ENCODE peak calls at places on chromosomes 12 and 14, in seven cellular contexts. H, D, L, N, X, B and U are unnamed samples.

GRCh38 chr12:69388371-69388770 is 28.8 kb downstream of the YEATS4 start:
- DNase-seq in H (peak), D (peak), L (no peak), N (peak), X (no peak), B (peak), U (no peak)

GRCh38 chr14:81033841-81034240 is 78.4 kb downstream of the TSHR start:
- DNase-seq in H (no peak), D (no peak), L (no peak), N (no peak), X (no peak), B (no peak), U (no peak)

GRCh38 chr14:92754956-92755355 is 6.5 kb upstream of the LGMN start:
- DNase-seq in H (no peak), D (no peak), L (no peak), N (peak), X (no peak), B (no peak), U (no peak)

GRCh38 chr14:101358320-101358569 is 203.1 kb upstream of the DIO3 start:
- DNase-seq in H (no peak), D (no peak), L (no peak), N (no peak), X (no peak), B (no peak), U (no peak)

GRCh38 chr14:105272623-105273022 is 24.3 kb downstream of the BTBD6 start:
- DNase-seq in H (no peak), D (no peak), L (no peak), N (no peak), X (no peak), B (no peak), U (no peak)

GRCh38 chr12:87120440-87120839 is 864.2 kb upstream of the MGAT4C start:
- DNase-seq in H (peak), D (peak), L (no peak), N (peak), X (no peak), B (no peak), U (no peak)

GRCh38 chr14:72142328-72142727 is 210.1 kb downstream of the RGS6 start:
- DNase-seq in H (no peak), D (no peak), L (no peak), N (no peak), X (no peak), B (no peak), U (no peak)

GRCh38 chr12:13799574-13799973 is 181.8 kb downstream of the GRIN2B start:
- DNase-seq in H (no peak), D (no peak), L (no peak), N (no peak), X (no peak), B (no peak), U (no peak)

GRCh38 chr14:100738704-100739131 is 12.0 kb downstream of the DLK1 start:
- DNase-seq in H (no peak), D (no peak), L (no peak), N (no peak), X (no peak), B (no peak), U (no peak)

GRCh38 chr12:15774819-15775218 is 14.4 kb downstream of the EPS8 start:
- DNase-seq in H (no peak), D (peak), L (no peak), N (no peak), X (no peak), B (no peak), U (no peak)

GRCh38 chr12:11897923-11898322 is 172.8 kb upstream of the BCL2L14 start:
- DNase-seq in H (no peak), D (no peak), L (no peak), N (no peak), X (no peak), B (no peak), U (no peak)

GRCh38 chr12:879641-880040 is 69.9 kb downstream of the RAD52 start:
- DNase-seq in H (no peak), D (peak), L (no peak), N (no peak), X (no peak), B (peak), U (peak)

GRCh38 chr14:36818212-36818611 is 156.6 kb downstream of the PAX9 start:
- DNase-seq in H (no peak), D (no peak), L (no peak), N (no peak), X (no peak), B (no peak), U (no peak)

GRCh38 chr12:87960557-87960956 is 68.6 kb downstream of the C12orf50 start:
- DNase-seq in H (peak), D (no peak), L (no peak), N (no peak), X (no peak), B (no peak), U (no peak)

GRCh38 chr14:69580009-69580577 is 5.4 kb upstream of the CCDC177 start:
- DNase-seq in H (peak), D (peak), L (peak), N (peak), X (no peak), B (peak), U (no peak)

GRCh38 chr12:10027311-10028099 is 3.0 kb upstream of the CLEC9A start:
- DNase-seq in H (peak), D (peak), L (no peak), N (no peak), X (no peak), B (no peak), U (no peak)

GRCh38 chr12:32688786-32689185 is 9.7 kb downstream of the DNM1L start:
- DNase-seq in H (no peak), D (no peak), L (no peak), N (no peak), X (no peak), B (no peak), U (no peak)

GRCh38 chr12:88111074-88111652 is 30.7 kb downstream of the CEP290 start:
- DNase-seq in H (peak), D (peak), L (peak), N (peak), X (no peak), B (no peak), U (no peak)

GRCh38 chr12:120015313-120015712 is 26.3 kb downstream of the BICDL1 start:
- DNase-seq in H (no peak), D (no peak), L (no peak), N (no peak), X (peak), B (no peak), U (no peak)

GRCh38 chr14:51677276-51677675 is 25.6 kb downstream of the FRMD6 start:
- DNase-seq in H (peak), D (peak), L (no peak), N (no peak), X (no peak), B (peak), U (no peak)

GRCh38 chr12:62750941-62751843 is 183.8 kb downstream of the PPM1H start:
- DNase-seq in H (no peak), D (no peak), L (no peak), N (no peak), X (no peak), B (no peak), U (no peak)

GRCh38 chr12:53968214-53969127 is 4.5 kb upstream of the HOXC11 start:
- DNase-seq in H (no peak), D (no peak), L (no peak), N (no peak), X (no peak), B (no peak), U (peak)

GRCh38 chr12:52233462-52234141 is 559 bp downstream of the KRT7 start:
- DNase-seq in H (no peak), D (no peak), L (no peak), N (no peak), X (no peak), B (no peak), U (no peak)

GRCh38 chr14:56116128-56116900 is 1.9 kb upstream of the PELI2 start:
- DNase-seq in H (no peak), D (no peak), L (no peak), N (no peak), X (no peak), B (no peak), U (no peak)

GRCh38 chr14:68309631-68310030 is 483.2 kb downstream of the ZFP36L1 start:
- DNase-seq in H (peak), D (no peak), L (no peak), N (no peak), X (no peak), B (no peak), U (no peak)